ENCODE peak calls at places on chromosomes 11 and 22, in six cellular contexts. Z, D, F, Y, R and K are unnamed samples.

GRCh38 chr11:122981388-122982264 is at the start of gene BSX:
- DNase-seq in Z (no peak), D (peak; percentile 50), F (no peak), Y (peak; percentile 59), R (peak; percentile 20), K (peak; percentile 64)

GRCh38 chr11:47348859-47349258 is 3.6 kb downstream of the MYBPC3 start:
- DNase-seq in Z (peak; percentile 17), D (peak; percentile 53), F (peak; percentile 64), Y (peak; percentile 13), R (no peak), K (peak; percentile 22)

GRCh38 chr11:75475767-75476650 is 43.0 kb upstream of the KLHL35 start:
- DNase-seq in Z (no peak), D (peak; percentile 40), F (peak; percentile 18), Y (peak; percentile 72), R (no peak), K (peak; percentile 33)

GRCh38 chr11:114273890-114274635 is 22.1 kb upstream of the NNMT start:
- DNase-seq in Z (no peak), D (no peak), F (no peak), Y (no peak), R (no peak), K (no peak)

GRCh38 chr22:23751441-23751996 is 607 bp upstream of the ZNF70 start:
- DNase-seq in Z (no peak), D (no peak), F (peak; percentile 58), Y (no peak), R (no peak), K (peak; percentile 25)

GRCh38 chr11:19243143-19243542 is 2.4 kb upstream of the E2F8 start:
- DNase-seq in Z (no peak), D (no peak), F (no peak), Y (peak; percentile 27), R (no peak), K (no peak)

GRCh38 chr11:64485077-64485476 is 105.9 kb upstream of the SLC22A12 start:
- DNase-seq in Z (no peak), D (no peak), F (peak; percentile 17), Y (no peak), R (no peak), K (no peak)

GRCh38 chr11:65851083-65851579 is 6.8 kb downstream of the CFL1 start:
- DNase-seq in Z (peak; percentile 53), D (no peak), F (no peak), Y (no peak), R (no peak), K (no peak)

GRCh38 chr22:23542933-23543332 is 37.2 kb downstream of the IGLL1 start:
- DNase-seq in Z (no peak), D (no peak), F (no peak), Y (peak; percentile 32), R (no peak), K (no peak)